ENCODE peak calls at places on chromosomes 2 and 18, in five cellular contexts. One of them, this sample, is unnamed.

GRCh38 chr2:120972286-120972685 is 236.6 kb downstream of the GLI2 start:
- DNase-seq in HFFc6: no peak
- DNase-seq in HTR-8/SVneo: no peak
- DNase-seq in stimulated activated CD4-positive, alpha-beta T cell treated with anti-CD3 and anti-CD28 coated beads, Interleukin-1b, Interleukin-23, amount 100 ng/mL, for 24 hours: no peak
- DNase-seq in heart right ventricle: no peak
- DNase-seq in this sample: no peak

GRCh38 chr2:106185475-106186184 is 8.5 kb downstream of the UXS1 start:
- DNase-seq in stimulated activated CD4-positive, alpha-beta T cell treated with anti-CD3 and anti-CD28 coated beads, Interleukin-1b, Interleukin-23, amount 100 ng/mL, for 24 hours: no peak
- DNase-seq in HTR-8/SVneo: no peak
- DNase-seq in HFFc6: no peak
- DNase-seq in heart right ventricle: no peak
- DNase-seq in this sample: no peak

GRCh38 chr2:100281521-100282438 is 40.5 kb downstream of the LONRF2 start:
- DNase-seq in stimulated activated CD4-positive, alpha-beta T cell treated with anti-CD3 and anti-CD28 coated beads, Interleukin-1b, Interleukin-23, amount 100 ng/mL, for 24 hours: no peak
- DNase-seq in HFFc6: no peak
- DNase-seq in HTR-8/SVneo: no peak
- DNase-seq in heart right ventricle: no peak
- DNase-seq in this sample: peak; percentile 34

GRCh38 chr2:38528008-38528442 is 74.7 kb downstream of the HNRNPLL start:
- DNase-seq in heart right ventricle: peak; percentile 40
- DNase-seq in HTR-8/SVneo: peak; percentile 67
- DNase-seq in HFFc6: peak; percentile 72
- DNase-seq in stimulated activated CD4-positive, alpha-beta T cell treated with anti-CD3 and anti-CD28 coated beads, Interleukin-1b, Interleukin-23, amount 100 ng/mL, for 24 hours: no peak
- DNase-seq in this sample: peak; percentile 85

GRCh38 chr2:13006407-13006806 is 289.7 kb downstream of the TRIB2 start:
- DNase-seq in stimulated activated CD4-positive, alpha-beta T cell treated with anti-CD3 and anti-CD28 coated beads, Interleukin-1b, Interleukin-23, amount 100 ng/mL, for 24 hours: no peak
- DNase-seq in heart right ventricle: no peak
- DNase-seq in HFFc6: no peak
- DNase-seq in HTR-8/SVneo: no peak
- DNase-seq in this sample: no peak

GRCh38 chr2:74427551-74427950 is 6.0 kb downstream of the WDR54 start:
- DNase-seq in heart right ventricle: no peak
- DNase-seq in HTR-8/SVneo: no peak
- DNase-seq in HFFc6: peak; percentile 36
- DNase-seq in stimulated activated CD4-positive, alpha-beta T cell treated with anti-CD3 and anti-CD28 coated beads, Interleukin-1b, Interleukin-23, amount 100 ng/mL, for 24 hours: no peak
- DNase-seq in this sample: no peak

GRCh38 chr18:74669136-74669798 is 71.6 kb downstream of the ZNF407 start:
- DNase-seq in HTR-8/SVneo: no peak
- DNase-seq in stimulated activated CD4-positive, alpha-beta T cell treated with anti-CD3 and anti-CD28 coated beads, Interleukin-1b, Interleukin-23, amount 100 ng/mL, for 24 hours: no peak
- DNase-seq in heart right ventricle: no peak
- DNase-seq in HFFc6: no peak
- DNase-seq in this sample: no peak

GRCh38 chr2:33354981-33355380 is 121.5 kb upstream of the RASGRP3 start:
- DNase-seq in heart right ventricle: no peak
- DNase-seq in stimulated activated CD4-positive, alpha-beta T cell treated with anti-CD3 and anti-CD28 coated beads, Interleukin-1b, Interleukin-23, amount 100 ng/mL, for 24 hours: no peak
- DNase-seq in HFFc6: peak; percentile 93
- DNase-seq in HTR-8/SVneo: no peak
- DNase-seq in this sample: peak; percentile 97

GRCh38 chr2:393711-394696 is 106.1 kb upstream of the ALKAL2 start:
- DNase-seq in HTR-8/SVneo: peak; percentile 78
- DNase-seq in heart right ventricle: no peak
- DNase-seq in HFFc6: peak; percentile 3
- DNase-seq in stimulated activated CD4-positive, alpha-beta T cell treated with anti-CD3 and anti-CD28 coated beads, Interleukin-1b, Interleukin-23, amount 100 ng/mL, for 24 hours: peak; percentile 40
- DNase-seq in this sample: peak; percentile 1

GRCh38 chr2:204228169-204228940 is 291.8 kb downstream of the ICOS start:
- DNase-seq in HTR-8/SVneo: no peak
- DNase-seq in heart right ventricle: no peak
- DNase-seq in HFFc6: no peak
- DNase-seq in stimulated activated CD4-positive, alpha-beta T cell treated with anti-CD3 and anti-CD28 coated beads, Interleukin-1b, Interleukin-23, amount 100 ng/mL, for 24 hours: no peak
- DNase-seq in this sample: no peak

GRCh38 chr2:95034221-95034620 is 8.7 kb downstream of the MAL start:
- DNase-seq in stimulated activated CD4-positive, alpha-beta T cell treated with anti-CD3 and anti-CD28 coated beads, Interleukin-1b, Interleukin-23, amount 100 ng/mL, for 24 hours: no peak
- DNase-seq in heart right ventricle: no peak
- DNase-seq in HTR-8/SVneo: peak; percentile 58
- DNase-seq in HFFc6: no peak
- DNase-seq in this sample: peak; percentile 56

GRCh38 chr2:241967096-241967495 is 97.6 kb downstream of the RTP5 start:
- DNase-seq in stimulated activated CD4-positive, alpha-beta T cell treated with anti-CD3 and anti-CD28 coated beads, Interleukin-1b, Interleukin-23, amount 100 ng/mL, for 24 hours: no peak
- DNase-seq in heart right ventricle: no peak
- DNase-seq in HFFc6: no peak
- DNase-seq in HTR-8/SVneo: no peak
- DNase-seq in this sample: no peak

GRCh38 chr2:37683926-37684780 is 12.7 kb upstream of the CDC42EP3 start:
- DNase-seq in HTR-8/SVneo: no peak
- DNase-seq in stimulated activated CD4-positive, alpha-beta T cell treated with anti-CD3 and anti-CD28 coated beads, Interleukin-1b, Interleukin-23, amount 100 ng/mL, for 24 hours: no peak
- DNase-seq in HFFc6: no peak
- DNase-seq in heart right ventricle: no peak
- DNase-seq in this sample: no peak

GRCh38 chr2:227450921-227451654 is 20.9 kb upstream of the AGFG1 start:
- DNase-seq in HFFc6: no peak
- DNase-seq in HTR-8/SVneo: no peak
- DNase-seq in heart right ventricle: no peak
- DNase-seq in stimulated activated CD4-positive, alpha-beta T cell treated with anti-CD3 and anti-CD28 coated beads, Interleukin-1b, Interleukin-23, amount 100 ng/mL, for 24 hours: no peak
- DNase-seq in this sample: peak; percentile 57

GRCh38 chr2:150572194-150572766 is 84.8 kb upstream of the RND3 start:
- DNase-seq in HFFc6: no peak
- DNase-seq in HTR-8/SVneo: no peak
- DNase-seq in stimulated activated CD4-positive, alpha-beta T cell treated with anti-CD3 and anti-CD28 coated beads, Interleukin-1b, Interleukin-23, amount 100 ng/mL, for 24 hours: no peak
- DNase-seq in heart right ventricle: no peak
- DNase-seq in this sample: no peak

GRCh38 chr2:170554278-170554955 is 160.7 kb upstream of the SP5 start:
- DNase-seq in HTR-8/SVneo: no peak
- DNase-seq in HFFc6: no peak
- DNase-seq in heart right ventricle: peak; percentile 13
- DNase-seq in stimulated activated CD4-positive, alpha-beta T cell treated with anti-CD3 and anti-CD28 coated beads, Interleukin-1b, Interleukin-23, amount 100 ng/mL, for 24 hours: no peak
- DNase-seq in this sample: peak; percentile 90

GRCh38 chr2:208363485-208363884 is 43.1 kb upstream of the PTH2R start:
- DNase-seq in heart right ventricle: no peak
- DNase-seq in stimulated activated CD4-positive, alpha-beta T cell treated with anti-CD3 and anti-CD28 coated beads, Interleukin-1b, Interleukin-23, amount 100 ng/mL, for 24 hours: no peak
- DNase-seq in HTR-8/SVneo: peak; percentile 15
- DNase-seq in HFFc6: peak; percentile 91
- DNase-seq in this sample: peak; percentile 78

GRCh38 chr2:75716406-75716805 is 5.7 kb upstream of the GCFC2 start:
- DNase-seq in heart right ventricle: no peak
- DNase-seq in HFFc6: no peak
- DNase-seq in HTR-8/SVneo: peak; percentile 18
- DNase-seq in stimulated activated CD4-positive, alpha-beta T cell treated with anti-CD3 and anti-CD28 coated beads, Interleukin-1b, Interleukin-23, amount 100 ng/mL, for 24 hours: no peak
- DNase-seq in this sample: no peak

GRCh38 chr2:204706939-204707338 is 161.7 kb downstream of the PARD3B start:
- DNase-seq in HFFc6: no peak
- DNase-seq in HTR-8/SVneo: no peak
- DNase-seq in heart right ventricle: no peak
- DNase-seq in stimulated activated CD4-positive, alpha-beta T cell treated with anti-CD3 and anti-CD28 coated beads, Interleukin-1b, Interleukin-23, amount 100 ng/mL, for 24 hours: no peak
- DNase-seq in this sample: no peak

GRCh38 chr2:121376851-121377250 is 91.8 kb upstream of the TFCP2L1 start:
- DNase-seq in stimulated activated CD4-positive, alpha-beta T cell treated with anti-CD3 and anti-CD28 coated beads, Interleukin-1b, Interleukin-23, amount 100 ng/mL, for 24 hours: no peak
- DNase-seq in HFFc6: peak; percentile 40
- DNase-seq in heart right ventricle: no peak
- DNase-seq in HTR-8/SVneo: no peak
- DNase-seq in this sample: peak; percentile 60

This sample was measured in foreskin fibroblast.